ENCODE peak calls at places on chromosome 12, in eight cellular contexts. One of them, this sample, is unnamed.
A peak's percentile ranks its signal among the peaks of the same experiment; 100 is the strongest.

GRCh38 chr12:14884458-14884878 is 1.2 kb downstream of the MGP start:
- DNase-seq in substantia nigra: peak; percentile 27
- DNase-seq in sigmoid colon: peak; percentile 95
- DNase-seq in pancreas: peak; percentile 62
- DNase-seq in MM.1S: peak; percentile 95
- DNase-seq in mesenchymal stem cell: peak; percentile 69
- DNase-seq in body of pancreas: peak; percentile 79
- DNase-seq in dorsolateral prefrontal cortex: peak; percentile 57
- DNase-seq in this sample: no peak

GRCh38 chr12:123031171-123031845 is 50.8 kb downstream of the ARL6IP4 start:
- DNase-seq in substantia nigra: no peak
- DNase-seq in sigmoid colon: no peak
- DNase-seq in pancreas: no peak
- DNase-seq in MM.1S: no peak
- DNase-seq in mesenchymal stem cell: no peak
- DNase-seq in body of pancreas: no peak
- DNase-seq in dorsolateral prefrontal cortex: no peak
- DNase-seq in this sample: no peak

GRCh38 chr12:115700896-115701465 is 576.5 kb downstream of the MED13L start:
- DNase-seq in substantia nigra: no peak
- DNase-seq in sigmoid colon: no peak
- DNase-seq in pancreas: no peak
- DNase-seq in MM.1S: no peak
- DNase-seq in mesenchymal stem cell: peak; percentile 60
- DNase-seq in body of pancreas: no peak
- DNase-seq in dorsolateral prefrontal cortex: no peak
- DNase-seq in this sample: no peak

GRCh38 chr12:31491819-31492598 is 98.9 kb downstream of the DENND5B start:
- DNase-seq in substantia nigra: no peak
- DNase-seq in sigmoid colon: no peak
- DNase-seq in pancreas: no peak
- DNase-seq in MM.1S: no peak
- DNase-seq in mesenchymal stem cell: peak; percentile 82
- DNase-seq in body of pancreas: no peak
- DNase-seq in dorsolateral prefrontal cortex: no peak
- DNase-seq in this sample: peak; percentile 77

GRCh38 chr12:3795096-3795799 is 42.3 kb upstream of the CRACR2A start:
- DNase-seq in substantia nigra: no peak
- DNase-seq in sigmoid colon: no peak
- DNase-seq in pancreas: no peak
- DNase-seq in MM.1S: no peak
- DNase-seq in mesenchymal stem cell: no peak
- DNase-seq in body of pancreas: no peak
- DNase-seq in dorsolateral prefrontal cortex: no peak
- DNase-seq in this sample: no peak

GRCh38 chr12:69906411-69907216 is 81.6 kb downstream of the MYRFL start:
- DNase-seq in substantia nigra: no peak
- DNase-seq in sigmoid colon: no peak
- DNase-seq in pancreas: no peak
- DNase-seq in MM.1S: no peak
- DNase-seq in mesenchymal stem cell: no peak
- DNase-seq in body of pancreas: no peak
- DNase-seq in dorsolateral prefrontal cortex: no peak
- DNase-seq in this sample: no peak

GRCh38 chr12:92462049-92462448 is 240.7 kb upstream of the PLEKHG7 start:
- DNase-seq in substantia nigra: no peak
- DNase-seq in sigmoid colon: no peak
- DNase-seq in pancreas: no peak
- DNase-seq in MM.1S: peak; percentile 97
- DNase-seq in mesenchymal stem cell: peak; percentile 84
- DNase-seq in body of pancreas: no peak
- DNase-seq in dorsolateral prefrontal cortex: no peak
- DNase-seq in this sample: no peak

GRCh38 chr12:118135788-118136558 is at the start of gene PEBP1:
- DNase-seq in substantia nigra: peak; percentile 93
- DNase-seq in sigmoid colon: peak; percentile 97
- DNase-seq in pancreas: peak; percentile 96
- DNase-seq in MM.1S: peak; percentile 76
- DNase-seq in mesenchymal stem cell: peak; percentile 93
- DNase-seq in body of pancreas: peak; percentile 96
- DNase-seq in dorsolateral prefrontal cortex: peak; percentile 98
- DNase-seq in this sample: peak; percentile 90

GRCh38 chr12:32367381-32367780 is 32.0 kb upstream of the FGD4 start:
- DNase-seq in substantia nigra: no peak
- DNase-seq in sigmoid colon: no peak
- DNase-seq in pancreas: no peak
- DNase-seq in MM.1S: no peak
- DNase-seq in mesenchymal stem cell: no peak
- DNase-seq in body of pancreas: no peak
- DNase-seq in dorsolateral prefrontal cortex: no peak
- DNase-seq in this sample: no peak

GRCh38 chr12:119177724-119178380 is 879 bp upstream of the HSPB8 start:
- DNase-seq in substantia nigra: no peak
- DNase-seq in sigmoid colon: no peak
- DNase-seq in pancreas: no peak
- DNase-seq in MM.1S: no peak
- DNase-seq in mesenchymal stem cell: no peak
- DNase-seq in body of pancreas: no peak
- DNase-seq in dorsolateral prefrontal cortex: no peak
- DNase-seq in this sample: peak; percentile 87

GRCh38 chr12:119177056-119177325 is 1.7 kb upstream of the HSPB8 start:
- DNase-seq in substantia nigra: no peak
- DNase-seq in sigmoid colon: no peak
- DNase-seq in pancreas: no peak
- DNase-seq in MM.1S: no peak
- DNase-seq in mesenchymal stem cell: no peak
- DNase-seq in body of pancreas: no peak
- DNase-seq in dorsolateral prefrontal cortex: no peak
- DNase-seq in this sample: no peak

GRCh38 chr12:119171691-119172090 is 7.0 kb upstream of the HSPB8 start:
- DNase-seq in substantia nigra: no peak
- DNase-seq in sigmoid colon: no peak
- DNase-seq in pancreas: no peak
- DNase-seq in MM.1S: no peak
- DNase-seq in mesenchymal stem cell: no peak
- DNase-seq in body of pancreas: no peak
- DNase-seq in dorsolateral prefrontal cortex: no peak
- DNase-seq in this sample: peak; percentile 64

GRCh38 chr12:119176267-119177055 is 2.3 kb upstream of the HSPB8 start:
- DNase-seq in substantia nigra: no peak
- DNase-seq in sigmoid colon: peak; percentile 99
- DNase-seq in pancreas: peak; percentile 45
- DNase-seq in MM.1S: no peak
- DNase-seq in mesenchymal stem cell: peak; percentile 95
- DNase-seq in body of pancreas: peak; percentile 61
- DNase-seq in dorsolateral prefrontal cortex: peak; percentile 84
- DNase-seq in this sample: peak; percentile 91

DNA sequence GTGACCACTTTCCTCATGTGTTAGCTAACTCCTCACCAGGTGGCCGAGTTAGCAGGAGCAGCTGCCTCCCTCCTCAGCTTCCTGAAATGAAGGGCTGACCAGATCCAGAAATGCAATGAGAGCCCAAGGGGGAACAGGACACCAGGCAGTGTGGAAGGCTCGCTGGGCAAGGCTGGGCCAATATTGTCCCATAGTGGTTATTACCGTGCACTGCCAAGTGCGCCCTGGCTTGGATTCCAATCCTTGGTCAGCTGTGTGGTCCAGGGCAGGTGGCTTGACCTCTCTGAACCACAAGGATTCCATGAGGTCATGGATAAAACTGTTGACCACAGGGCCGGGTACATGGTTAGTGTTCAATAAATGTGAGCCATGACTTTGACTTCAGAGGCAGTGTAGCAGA is 3.6 kb upstream of the HSPB8 start:
- DNase-seq in substantia nigra: no peak
- DNase-seq in sigmoid colon: no peak
- DNase-seq in pancreas: no peak
- DNase-seq in MM.1S: no peak
- DNase-seq in mesenchymal stem cell: no peak
- DNase-seq in body of pancreas: no peak
- DNase-seq in dorsolateral prefrontal cortex: no peak
- DNase-seq in this sample: no peak
- H3K27ac ChIP-seq in substantia nigra: no peak overlapping the region
- H3K27ac ChIP-seq in sigmoid colon: peak overlapping the region; percentile 97
- H3K27ac ChIP-seq in pancreas: no peak overlapping the region
- H3K27ac ChIP-seq in MM.1S: no peak overlapping the region
- H3K27ac ChIP-seq in mesenchymal stem cell: no peak overlapping the region
- H3K27ac ChIP-seq in body of pancreas: no peak overlapping the region
- H3K27ac ChIP-seq in dorsolateral prefrontal cortex: peak overlapping the region; percentile 90
- H3K27ac ChIP-seq in this sample: no peak overlapping the region

GRCh38 chr12:106090586-106091411 is 48.0 kb downstream of the NUAK1 start:
- DNase-seq in substantia nigra: no peak
- DNase-seq in sigmoid colon: no peak
- DNase-seq in pancreas: no peak
- DNase-seq in MM.1S: no peak
- DNase-seq in mesenchymal stem cell: peak; percentile 94
- DNase-seq in body of pancreas: no peak
- DNase-seq in dorsolateral prefrontal cortex: no peak
- DNase-seq in this sample: no peak

GRCh38 chr12:106088246-106089200 is 50.2 kb downstream of the NUAK1 start:
- DNase-seq in substantia nigra: no peak
- DNase-seq in sigmoid colon: no peak
- DNase-seq in pancreas: no peak
- DNase-seq in MM.1S: no peak
- DNase-seq in mesenchymal stem cell: no peak
- DNase-seq in body of pancreas: no peak
- DNase-seq in dorsolateral prefrontal cortex: no peak
- DNase-seq in this sample: no peak

GRCh38 chr12:106091421-106091820 is 47.3 kb downstream of the NUAK1 start:
- DNase-seq in substantia nigra: no peak
- DNase-seq in sigmoid colon: no peak
- DNase-seq in pancreas: no peak
- DNase-seq in MM.1S: no peak
- DNase-seq in mesenchymal stem cell: no peak
- DNase-seq in body of pancreas: no peak
- DNase-seq in dorsolateral prefrontal cortex: no peak
- DNase-seq in this sample: no peak

GRCh38 chr12:106086696-106087095 is 52.1 kb downstream of the NUAK1 start:
- DNase-seq in substantia nigra: peak; percentile 80
- DNase-seq in sigmoid colon: no peak
- DNase-seq in pancreas: no peak
- DNase-seq in MM.1S: no peak
- DNase-seq in mesenchymal stem cell: no peak
- DNase-seq in body of pancreas: no peak
- DNase-seq in dorsolateral prefrontal cortex: peak; percentile 70
- DNase-seq in this sample: no peak

GRCh38 chr12:106089935-106090334 is 48.8 kb downstream of the NUAK1 start:
- DNase-seq in substantia nigra: no peak
- DNase-seq in sigmoid colon: no peak
- DNase-seq in pancreas: no peak
- DNase-seq in MM.1S: no peak
- DNase-seq in mesenchymal stem cell: no peak
- DNase-seq in body of pancreas: no peak
- DNase-seq in dorsolateral prefrontal cortex: no peak
- DNase-seq in this sample: no peak
- H3K27ac ChIP-seq in substantia nigra: peak overlapping the region; percentile 98
- H3K27ac ChIP-seq in sigmoid colon: no peak overlapping the region
- H3K27ac ChIP-seq in pancreas: no peak overlapping the region
- H3K27ac ChIP-seq in MM.1S: no peak overlapping the region
- H3K27ac ChIP-seq in mesenchymal stem cell: peak overlapping the region; percentile 99
- H3K27ac ChIP-seq in body of pancreas: no peak overlapping the region
- H3K27ac ChIP-seq in dorsolateral prefrontal cortex: peak overlapping the region; percentile 98
- H3K27ac ChIP-seq in this sample: no peak overlapping the region

GRCh38 chr12:89160716-89161123 is 191.6 kb downstream of the DUSP6 start:
- DNase-seq in substantia nigra: no peak
- DNase-seq in sigmoid colon: peak; percentile 69
- DNase-seq in pancreas: peak; percentile 7
- DNase-seq in MM.1S: no peak
- DNase-seq in mesenchymal stem cell: peak; percentile 76
- DNase-seq in body of pancreas: peak; percentile 12
- DNase-seq in dorsolateral prefrontal cortex: peak; percentile 6
- DNase-seq in this sample: peak; percentile 46

GRCh38 chr12:89163918-89164317 is 188.4 kb downstream of the DUSP6 start:
- DNase-seq in substantia nigra: no peak
- DNase-seq in sigmoid colon: no peak
- DNase-seq in pancreas: no peak
- DNase-seq in MM.1S: no peak
- DNase-seq in mesenchymal stem cell: no peak
- DNase-seq in body of pancreas: no peak
- DNase-seq in dorsolateral prefrontal cortex: no peak
- DNase-seq in this sample: peak; percentile 60

GRCh38 chr12:89157413-89157812 is 194.9 kb downstream of the DUSP6 start:
- DNase-seq in substantia nigra: no peak
- DNase-seq in sigmoid colon: no peak
- DNase-seq in pancreas: no peak
- DNase-seq in MM.1S: no peak
- DNase-seq in mesenchymal stem cell: no peak
- DNase-seq in body of pancreas: no peak
- DNase-seq in dorsolateral prefrontal cortex: no peak
- DNase-seq in this sample: no peak

GRCh38 chr12:89162704-89163261 is 189.5 kb downstream of the DUSP6 start:
- DNase-seq in substantia nigra: no peak
- DNase-seq in sigmoid colon: peak; percentile 90
- DNase-seq in pancreas: peak; percentile 8
- DNase-seq in MM.1S: peak; percentile 57
- DNase-seq in mesenchymal stem cell: peak; percentile 97
- DNase-seq in body of pancreas: no peak
- DNase-seq in dorsolateral prefrontal cortex: no peak
- DNase-seq in this sample: no peak

GRCh38 chr12:89161553-89161952 is 190.7 kb downstream of the DUSP6 start:
- DNase-seq in substantia nigra: no peak
- DNase-seq in sigmoid colon: no peak
- DNase-seq in pancreas: no peak
- DNase-seq in MM.1S: no peak
- DNase-seq in mesenchymal stem cell: no peak
- DNase-seq in body of pancreas: no peak
- DNase-seq in dorsolateral prefrontal cortex: no peak
- DNase-seq in this sample: peak; percentile 25
- H3K27ac ChIP-seq in substantia nigra: no peak overlapping the region
- H3K27ac ChIP-seq in sigmoid colon: peak overlapping the region; percentile 34
- H3K27ac ChIP-seq in pancreas: no peak overlapping the region
- H3K27ac ChIP-seq in MM.1S: no peak overlapping the region
- H3K27ac ChIP-seq in mesenchymal stem cell: no peak overlapping the region
- H3K27ac ChIP-seq in body of pancreas: no peak overlapping the region
- H3K27ac ChIP-seq in dorsolateral prefrontal cortex: no peak overlapping the region
- H3K27ac ChIP-seq in this sample: no peak overlapping the region

GRCh38 chr12:67943295-67943892 is 45.9 kb upstream of the IFNG-AS1 start:
- DNase-seq in substantia nigra: peak; percentile 41
- DNase-seq in sigmoid colon: peak; percentile 80
- DNase-seq in pancreas: peak; percentile 48
- DNase-seq in MM.1S: peak; percentile 83
- DNase-seq in mesenchymal stem cell: peak; percentile 75
- DNase-seq in body of pancreas: peak; percentile 78
- DNase-seq in dorsolateral prefrontal cortex: peak; percentile 45
- DNase-seq in this sample: peak; percentile 69

GRCh38 chr12:67937822-67938221 is 51.4 kb upstream of the IFNG-AS1 start:
- DNase-seq in substantia nigra: no peak
- DNase-seq in sigmoid colon: no peak
- DNase-seq in pancreas: no peak
- DNase-seq in MM.1S: peak; percentile 46
- DNase-seq in mesenchymal stem cell: no peak
- DNase-seq in body of pancreas: no peak
- DNase-seq in dorsolateral prefrontal cortex: no peak
- DNase-seq in this sample: no peak

GRCh38 chr12:67940780-67941243 is 48.4 kb upstream of the IFNG-AS1 start:
- DNase-seq in substantia nigra: no peak
- DNase-seq in sigmoid colon: no peak
- DNase-seq in pancreas: no peak
- DNase-seq in MM.1S: no peak
- DNase-seq in mesenchymal stem cell: peak; percentile 65
- DNase-seq in body of pancreas: no peak
- DNase-seq in dorsolateral prefrontal cortex: no peak
- DNase-seq in this sample: peak; percentile 95

GRCh38 chr12:67942704-67943103 is 46.5 kb upstream of the IFNG-AS1 start:
- DNase-seq in substantia nigra: no peak
- DNase-seq in sigmoid colon: no peak
- DNase-seq in pancreas: no peak
- DNase-seq in MM.1S: no peak
- DNase-seq in mesenchymal stem cell: no peak
- DNase-seq in body of pancreas: no peak
- DNase-seq in dorsolateral prefrontal cortex: no peak
- DNase-seq in this sample: no peak

GRCh38 chr12:67939611-67940010 is 49.6 kb upstream of the IFNG-AS1 start:
- DNase-seq in substantia nigra: no peak
- DNase-seq in sigmoid colon: no peak
- DNase-seq in pancreas: no peak
- DNase-seq in MM.1S: no peak
- DNase-seq in mesenchymal stem cell: no peak
- DNase-seq in body of pancreas: no peak
- DNase-seq in dorsolateral prefrontal cortex: no peak
- DNase-seq in this sample: no peak
- H3K27ac ChIP-seq in substantia nigra: no peak overlapping the region
- H3K27ac ChIP-seq in sigmoid colon: peak overlapping the region; percentile 64
- H3K27ac ChIP-seq in pancreas: no peak overlapping the region
- H3K27ac ChIP-seq in MM.1S: no peak overlapping the region
- H3K27ac ChIP-seq in mesenchymal stem cell: no peak overlapping the region
- H3K27ac ChIP-seq in body of pancreas: no peak overlapping the region
- H3K27ac ChIP-seq in dorsolateral prefrontal cortex: no peak overlapping the region
- H3K27ac ChIP-seq in this sample: no peak overlapping the region

This sample was measured in mesendoderm.